ENCODE peak calls at places on chromosomes 13 and 19, in four cellular contexts. Y is GM12878, P is H1, D is HepG2. E is an unnamed sample.

GRCh38 chr19:3336680-3337523 is 29.5 kb upstream of the NFIC start:
- DNase-seq in D (peak; percentile 24), P (no peak), Y (no peak), E (no peak)

GRCh38 chr19:47390533-47391488 is 28.5 kb downstream of the MEIS3 start:
- DNase-seq in P (no peak), D (no peak), Y (no peak), E (no peak)

GRCh38 chr13:77470986-77471385 is 64.5 kb upstream of the SCEL start:
- DNase-seq in P (no peak), Y (no peak), D (no peak), E (no peak)

GRCh38 chr19:31629936-31630335 is 280.7 kb upstream of the TSHZ3 start:
- DNase-seq in Y (no peak), D (no peak), P (no peak), E (no peak)

GRCh38 chr13:75705395-75705794 is 69.3 kb downstream of the LMO7 start:
- DNase-seq in D (no peak), Y (no peak), P (no peak), E (no peak)

GRCh38 chr19:20423381-20424207 is 142.0 kb downstream of the ZNF737 start:
- DNase-seq in D (no peak), P (peak; percentile 61), Y (no peak), E (no peak)

GRCh38 chr19:46862504-46862835 is 1.7 kb downstream of the ARHGAP35 start:
- DNase-seq in Y (no peak), P (no peak), D (no peak), E (no peak)

GRCh38 chr19:46950526-46951235 is 69.0 kb upstream of the NPAS1 start:
- DNase-seq in P (no peak), D (no peak), Y (no peak), E (no peak)

GRCh38 chr13:66560991-66561390 is 669.1 kb downstream of the PCDH9 start:
- DNase-seq in D (no peak), Y (no peak), P (no peak), E (no peak)

GRCh38 chr13:23969672-23970071 is 72.4 kb upstream of the C1QTNF9B start:
- DNase-seq in Y (no peak), D (peak; percentile 49), P (no peak), E (no peak)

GRCh38 chr13:110396913-110397379 is 89.9 kb downstream of the COL4A2 start:
- DNase-seq in D (no peak), Y (no peak), P (no peak), E (no peak)

GRCh38 chr13:113833111-113833830 is 30.6 kb downstream of the GAS6 start:
- DNase-seq in P (no peak), Y (no peak), D (no peak), E (no peak)

GRCh38 chr19:12924621-12925310 is 5.7 kb upstream of the SYCE2 start:
- DNase-seq in P (no peak), D (no peak), Y (no peak), E (no peak)
- H3K4me1 ChIP-seq in P (no peaks in the 10 kb centered on the region), D (no peaks in the 10 kb centered on the region), Y (no peaks in the 10 kb centered on the region), E (no peaks in the 10 kb centered on the region)

DNA sequence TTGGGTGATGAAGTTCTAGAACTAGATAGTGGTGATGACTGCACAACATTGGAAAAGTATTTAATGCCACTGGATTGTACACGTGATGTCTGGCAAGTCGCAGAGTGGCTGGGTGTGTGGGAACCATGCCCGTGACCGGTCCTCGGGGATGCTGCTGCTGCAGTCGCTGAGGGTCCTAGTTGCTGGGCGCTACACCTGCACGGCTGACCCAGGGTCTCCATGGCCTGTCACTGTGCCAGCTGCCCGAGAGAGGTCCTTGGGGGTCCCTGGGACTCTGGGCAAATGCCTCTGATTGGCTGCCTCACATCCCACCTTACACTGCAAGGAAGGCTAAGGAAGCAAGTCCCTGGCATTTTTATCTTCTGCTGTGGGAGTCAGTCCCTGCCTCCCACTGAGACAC is 109.1 kb upstream of the PABPC3 start:
- DNase-seq in Y (no peak), P (no peak), D (no peak), E (no peak)
- TF ChIP-seq SUZ12 in Y (no peak), P (no peak), D (no peak), E (no peak)

GRCh38 chr13:44374348-44374712 is 706 bp downstream of the SERP2 start:
- DNase-seq in Y (no peak), P (no peak), D (no peak), E (no peak)
- H3K36me3 ChIP-seq in Y (no peaks in the 10 kb centered on the region), P (no peaks in the 10 kb centered on the region), D (no peaks in the 10 kb centered on the region), E (no peaks in the 10 kb centered on the region)

GRCh38 chr13:21015284-21015683 is 46.1 kb downstream of the LATS2 start:
- DNase-seq in P (no peak), D (no peak), Y (no peak), E (no peak)

GRCh38 chr13:21014666-21015170 is 46.7 kb downstream of the LATS2 start:
- DNase-seq in D (peak; percentile 79), P (no peak), Y (no peak), E (no peak)

GRCh38 chr13:21018220-21018619 is 43.2 kb downstream of the LATS2 start:
- DNase-seq in D (no peak), P (no peak), Y (no peak), E (no peak)

GRCh38 chr13:21014139-21014665 is 47.2 kb downstream of the LATS2 start:
- DNase-seq in P (no peak), D (no peak), Y (no peak), E (no peak)

DNA sequence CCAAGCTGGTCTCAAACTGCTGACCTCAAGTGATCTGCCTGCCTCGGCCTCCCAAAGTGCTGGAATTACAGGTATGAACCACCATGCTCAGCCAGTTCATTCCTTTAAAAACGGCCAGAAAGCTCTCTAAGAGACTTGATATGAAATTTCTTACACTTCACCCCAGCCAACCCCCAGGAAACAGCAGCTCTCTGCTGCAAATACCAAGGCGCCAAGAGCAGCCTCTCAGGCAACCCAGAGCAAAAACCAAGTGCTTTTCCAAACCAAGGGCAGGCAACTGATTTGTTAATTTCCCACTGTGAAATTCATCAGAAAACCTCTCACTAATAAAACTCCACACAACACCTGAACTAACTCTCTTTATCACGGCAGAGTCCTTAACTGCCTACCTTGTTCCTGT is 44.9 kb downstream of the LATS2 start:
- DNase-seq in P (no peak), Y (no peak), D (no peak), E (no peak)
- H3K4me1 ChIP-seq in P (peaks cover 2% of the 10 kb centered on the region), Y (no peaks in the 10 kb centered on the region), D (peaks cover 68% of the 10 kb centered on the region), E (no peaks in the 10 kb centered on the region)

GRCh38 chr19:55563261-55563690 is 17.4 kb downstream of the ZNF579 start:
- DNase-seq in Y (no peak), P (no peak), D (no peak), E (no peak)
- TF ChIP-seq SUZ12 in Y (no peak), P (no peak), D (no peak), E (no peak)

GRCh38 chr19:49798574-49798973 is 14.5 kb downstream of the FUZ start:
- DNase-seq in D (no peak), P (no peak), Y (no peak), E (no peak)
- H3K36me3 ChIP-seq in D (peaks cover 16% of the 10 kb centered on the region), P (peaks cover 46% of the 10 kb centered on the region), Y (peaks cover 40% of the 10 kb centered on the region), E (peaks cover 90% of the 10 kb centered on the region)

GRCh38 chr19:17948967-17949930 is 16.4 kb downstream of the CCDC124 start:
- DNase-seq in D (no peak), Y (no peak), P (peak; percentile 63), E (no peak)

GRCh38 chr19:17949956-17950309 is 17.0 kb upstream of the KCNN1 start:
- DNase-seq in P (peak; percentile 83), D (no peak), Y (no peak), E (no peak)

GRCh38 chr19:17948474-17948966 is 15.7 kb downstream of the CCDC124 start:
- DNase-seq in P (no peak), Y (no peak), D (no peak), E (no peak)

GRCh38 chr19:17946965-17947784 is 14.4 kb downstream of the CCDC124 start:
- DNase-seq in P (peak; percentile 76), D (peak; percentile 13), Y (no peak), E (no peak)

GRCh38 chr19:17947815-17948473 is 15.1 kb downstream of the CCDC124 start:
- DNase-seq in D (peak; percentile 85), P (peak; percentile 95), Y (no peak), E (peak; percentile 87)
- H3K4me1 ChIP-seq in D (peaks cover 50% of the 10 kb centered on the region), P (peaks cover 32% of the 10 kb centered on the region), Y (peaks cover 45% of the 10 kb centered on the region), E (peaks cover 17% of the 10 kb centered on the region)

DNA sequence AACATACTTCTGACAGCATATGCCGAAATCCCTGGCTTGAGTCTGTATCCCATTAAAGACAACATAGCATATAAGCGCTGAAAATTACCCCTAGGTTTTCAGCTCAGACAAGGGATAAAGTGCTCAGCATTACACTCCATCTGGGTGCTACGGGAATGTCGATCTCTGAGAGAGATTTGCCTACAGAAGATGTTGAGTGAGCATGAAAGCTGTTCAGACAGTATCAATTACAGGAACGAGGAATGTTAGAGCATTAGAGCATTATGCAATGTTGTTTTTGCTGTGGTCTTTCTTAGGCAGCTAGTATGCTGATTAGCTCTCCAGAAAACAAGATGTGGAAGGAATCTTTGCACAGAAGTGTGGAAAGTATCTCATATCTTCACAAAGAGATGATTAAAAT is 484.5 kb downstream of the LIG4 start:
- DNase-seq in Y (no peak), P (no peak), D (no peak), E (no peak)
- TF ChIP-seq SUZ12 in Y (no peak), P (no peak), D (no peak), E (no peak)

E was measured in NT2/D1.